ENCODE peak calls at places on chromosome 21, in six cellular contexts. C, N, X, M, S and R are unnamed samples. For H3K36me3, the result is how much of the 10 kb centered on the place peaks cover.

GRCh38 chr21:45824546-45825208 is 156.9 kb upstream of the COL6A1 start:
- DNase-seq in C (peak), N (no peak), X (no peak), M (no peak), S (peak), R (no peak)

GRCh38 chr21:26148071-26148470 is 22.5 kb downstream of the APP start:
- DNase-seq in C (no peak), N (no peak), X (no peak), M (no peak), S (no peak), R (no peak)

GRCh38 chr21:44820851-44821250 is 3.0 kb upstream of the SUMO3 start:
- DNase-seq in C (peak), N (no peak), X (no peak), M (no peak), S (no peak), R (no peak)

GRCh38 chr21:23812485-23812884 is 1794.8 kb downstream of the MRPL39 start:
- DNase-seq in C (no peak), N (no peak), X (no peak), M (no peak), S (no peak), R (no peak)

GRCh38 chr21:45894891-45895777 is 86.4 kb upstream of the COL6A1 start:
- DNase-seq in C (no peak), N (no peak), X (no peak), M (no peak), S (peak), R (no peak)

GRCh38 chr21:15422761-15423160 is 307.0 kb upstream of the USP25 start:
- DNase-seq in C (no peak), N (no peak), X (no peak), M (no peak), S (no peak), R (no peak)

GRCh38 chr21:45487891-45488600 is 54.2 kb downstream of the SLC19A1 start:
- DNase-seq in C (no peak), N (no peak), X (no peak), M (no peak), S (no peak), R (no peak)

GRCh38 chr21:18340387-18340942 is 63.1 kb downstream of the TMPRSS15 start:
- DNase-seq in C (no peak), N (no peak), X (no peak), M (no peak), S (no peak), R (no peak)

GRCh38 chr21:44737706-44738354 is 26.5 kb upstream of the TSPEAR start:
- DNase-seq in C (no peak), N (no peak), X (no peak), M (no peak), S (no peak), R (no peak)

GRCh38 chr21:30733026-30733425 is 14.0 kb downstream of the KRTAP21-2 start:
- DNase-seq in C (no peak), N (no peak), X (no peak), M (no peak), S (no peak), R (no peak)

GRCh38 chr21:44872266-44872567 is 1.3 kb downstream of the PTTG1IP start:
- DNase-seq in C (no peak), N (no peak), X (no peak), M (no peak), S (no peak), R (no peak)

GRCh38 chr21:16071082-16071481 is 341.3 kb downstream of the USP25 start:
- DNase-seq in C (peak), N (no peak), X (no peak), M (no peak), S (no peak), R (no peak)

GRCh38 chr21:46071082-46071481 is 26.8 kb upstream of the COL6A2 start:
- DNase-seq in C (peak), N (no peak), X (no peak), M (no peak), S (peak), R (no peak)

GRCh38 chr21:27953328-27954045 is 986.6 kb upstream of the ADAMTS5 start:
- DNase-seq in C (no peak), N (no peak), X (no peak), M (no peak), S (no peak), R (no peak)

GRCh38 chr21:45156459-45156858 is 82.1 kb downstream of the ADARB1 start:
- DNase-seq in C (peak), N (peak), X (no peak), M (no peak), S (no peak), R (no peak)

GRCh38 chr21:35208810-35209517 is 159.9 kb upstream of the RUNX1 start:
- DNase-seq in C (no peak), N (no peak), X (no peak), M (no peak), S (no peak), R (no peak)

GRCh38 chr21:44332383-44332782 is 6.8 kb downstream of the CFAP410 start:
- DNase-seq in C (no peak), N (no peak), X (no peak), M (no peak), S (no peak), R (no peak)

GRCh38 chr21:32499249-32500055 is 85.9 kb downstream of the TCP10L start:
- DNase-seq in C (peak), N (no peak), X (no peak), M (no peak), S (no peak), R (no peak)
- TF ChIP-seq POLR2AphosphoS5 in C (no peak), N (no peak), X (no peak), M (no peak), S (no peak), R (no peak)

DNA sequence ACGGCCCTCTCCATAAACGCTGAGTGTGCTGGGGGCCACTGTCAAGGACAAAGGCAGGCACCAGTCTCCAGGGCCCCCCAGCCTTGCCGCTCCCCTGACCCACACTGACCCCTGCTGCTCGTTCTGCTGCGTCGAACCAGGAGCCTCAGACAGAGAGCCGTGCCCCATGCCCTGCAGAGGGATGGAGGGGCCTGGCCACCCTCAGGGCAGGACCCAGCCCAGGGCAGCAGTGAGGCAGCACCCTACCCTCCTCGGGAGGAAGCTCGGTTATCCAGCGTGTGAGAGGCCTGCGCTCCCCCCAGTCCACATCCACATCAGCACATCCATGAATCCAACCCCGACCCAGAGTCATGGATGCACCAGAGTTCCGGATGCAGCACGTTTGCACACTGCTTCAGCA is 15.1 kb downstream of the WDR4 start:
- DNase-seq in C (no peak), N (no peak), X (no peak), M (no peak), S (no peak), R (no peak)
- H3K36me3 ChIP-seq in C (under half), N (half or more), X (under half), M (half or more), S (half or more), R (half or more)

GRCh38 chr21:29300547-29301138 is 1.9 kb downstream of the BACH1 start:
- DNase-seq in C (no peak), N (no peak), X (no peak), M (peak), S (no peak), R (no peak)

GRCh38 chr21:29299906-29300546 is 1.3 kb downstream of the BACH1 start:
- DNase-seq in C (peak), N (no peak), X (peak), M (peak), S (peak), R (peak)

GRCh38 chr21:29297483-29298347 is 1.0 kb upstream of the BACH1 start:
- DNase-seq in C (no peak), N (no peak), X (no peak), M (no peak), S (no peak), R (no peak)

GRCh38 chr21:29298348-29299045 is at the start of gene BACH1:
- DNase-seq in C (peak), N (peak), X (peak), M (no peak), S (peak), R (no peak)

GRCh38 chr21:29299046-29299905 is 554 bp downstream of the BACH1 start:
- DNase-seq in C (peak), N (peak), X (peak), M (no peak), S (peak), R (no peak)
- TF ChIP-seq POLR2AphosphoS5 in C (peak), N (peak), X (no peak), M (peak), S (no peak), R (no peak)

GRCh38 chr21:28971171-28971570 is 21.5 kb downstream of the LTN1 start:
- DNase-seq in C (no peak), N (no peak), X (no peak), M (no peak), S (no peak), R (no peak)
- H3K36me3 ChIP-seq in C (under half), N (half or more), X (under half), M (under half), S (half or more), R (half or more)

GRCh38 chr21:41100826-41101550 is 67.0 kb upstream of the BACE2 start:
- DNase-seq in C (no peak), N (no peak), X (no peak), M (no peak), S (no peak), R (no peak)
- TF ChIP-seq POLR2AphosphoS5 in C (no peak), N (no peak), X (no peak), M (no peak), S (no peak), R (no peak)

GRCh38 chr21:28979092-28979491 is 13.6 kb downstream of the LTN1 start:
- DNase-seq in C (no peak), N (no peak), X (no peak), M (no peak), S (no peak), R (no peak)
- H3K36me3 ChIP-seq in C (under half), N (half or more), X (under half), M (under half), S (half or more), R (half or more)

GRCh38 chr21:29641635-29642550 is 297.9 kb downstream of the GRIK1 start:
- DNase-seq in C (no peak), N (no peak), X (no peak), M (no peak), S (no peak), R (no peak)
- TF ChIP-seq POLR2AphosphoS5 in C (no peak), N (no peak), X (no peak), M (no peak), S (no peak), R (no peak)

GRCh38 chr21:37159949-37160348 is 86.9 kb downstream of the TTC3 start:
- DNase-seq in C (no peak), N (no peak), X (no peak), M (no peak), S (no peak), R (no peak)
- H3K36me3 ChIP-seq in C (under half), N (half or more), X (under half), M (under half), S (half or more), R (half or more)

DNA sequence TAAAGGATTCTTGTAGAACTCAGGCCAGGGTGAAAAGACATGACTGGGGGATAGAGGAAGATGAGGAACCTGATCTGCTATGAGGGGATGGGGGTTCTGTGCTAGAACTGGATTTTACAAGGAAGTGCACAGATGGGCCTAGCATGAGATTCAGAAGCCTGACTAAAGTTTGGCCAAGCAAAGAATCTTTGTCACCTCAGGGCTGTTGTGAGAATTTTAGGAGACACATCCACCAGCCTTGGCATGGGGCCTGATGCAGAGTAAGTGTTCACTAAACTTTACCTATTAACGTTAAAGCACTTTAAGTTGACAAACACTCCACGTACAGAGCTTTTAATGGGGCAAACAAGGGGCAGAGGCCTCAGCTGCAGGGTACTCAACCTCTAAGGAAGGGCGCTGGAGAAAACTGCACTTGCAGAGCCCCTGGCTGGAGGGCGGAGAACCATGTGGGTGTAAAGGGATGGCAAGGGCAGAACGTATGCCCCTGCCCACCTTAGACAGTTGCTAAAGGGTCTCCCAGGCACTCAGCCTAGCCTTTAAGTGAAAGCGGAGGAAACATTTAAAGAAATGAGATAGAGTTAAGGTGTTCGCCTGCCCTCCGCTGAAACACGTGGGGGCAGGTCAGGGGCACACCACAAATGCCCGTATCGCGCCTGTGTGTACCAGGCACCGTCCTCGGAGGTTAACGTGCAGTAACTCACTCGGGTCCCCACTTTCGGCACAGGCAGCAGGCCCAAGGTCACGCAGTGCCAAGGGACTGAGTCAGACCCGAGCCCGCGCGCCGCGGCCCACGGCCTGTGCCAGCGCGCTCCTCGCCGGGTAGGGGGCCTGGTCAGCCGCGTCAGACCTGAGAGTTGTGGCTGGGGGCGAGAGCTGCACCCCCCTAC is 990 bp upstream of the MRPS6 start:
- DNase-seq in C (peak), N (peak), X (peak), M (no peak), S (no peak), R (no peak)
- TF ChIP-seq POLR2AphosphoS5 in C (no peak), N (no peak), X (no peak), M (no peak), S (no peak), R (no peak)

GRCh38 chr21:39452207-39452964 is 616 bp downstream of the SH3BGR start:
- DNase-seq in C (no peak), N (no peak), X (no peak), M (no peak), S (no peak), R (no peak)

GRCh38 chr21:39451332-39452206 is at the start of gene SH3BGR:
- DNase-seq in C (peak), N (no peak), X (peak), M (no peak), S (no peak), R (no peak)

GRCh38 chr21:39454949-39455668 is 3.3 kb downstream of the SH3BGR start:
- DNase-seq in C (no peak), N (no peak), X (no peak), M (no peak), S (no peak), R (no peak)

GRCh38 chr21:39452965-39453332 is 1.2 kb downstream of the SH3BGR start:
- DNase-seq in C (no peak), N (no peak), X (no peak), M (no peak), S (no peak), R (no peak)

GRCh38 chr21:39453571-39454179 is 1.9 kb downstream of the SH3BGR start:
- DNase-seq in C (no peak), N (no peak), X (no peak), M (no peak), S (no peak), R (no peak)
- H3K36me3 ChIP-seq in C (under half), N (under half), X (under half), M (under half), S (under half), R (under half)